ENCODE peak calls at places on chromosomes 7 and 10, in eight cellular contexts. T is AG09309; Z is astrocyte of the spinal cord; M is IMR-90; F is brain microvascular endothelial cell; E is midbrain; W is activated naive CD4-positive, alpha-beta T cell treated with anti-CD3 and anti-CD28 coated beads for 36 hours; U is HEK293T. N is an unnamed sample.

GRCh38 chr10:101569838-101570763 is 18.0 kb downstream of the POLL start:
- DNase-seq in U (peak; percentile 92), E (peak; percentile 70), Z (peak; percentile 67), F (peak; percentile 40), T (no peak), W (peak; percentile 81), M (peak; percentile 35), N (peak; percentile 68)

GRCh38 chr10:101052285-101052684 is 9.5 kb upstream of the KAZALD1 start:
- DNase-seq in T (no peak), E (no peak), W (no peak), M (peak; percentile 80), U (no peak), Z (peak; percentile 69), F (peak; percentile 68), N (peak; percentile 89)

GRCh38 chr7:136009488-136010079 is 32.4 kb upstream of the MTPN start:
- DNase-seq in Z (peak; percentile 60), U (peak; percentile 45), M (peak; percentile 58), E (peak; percentile 65), F (peak; percentile 8), T (no peak), W (no peak), N (no peak)

GRCh38 chr7:2468227-2468626 is 8.0 kb downstream of the GRIFIN start:
- DNase-seq in E (no peak), M (no peak), W (no peak), Z (no peak), F (no peak), T (no peak), U (no peak), N (no peak)

GRCh38 chr10:94276140-94276539 is 86.6 kb downstream of the NOC3L start:
- DNase-seq in U (no peak), F (no peak), T (no peak), E (no peak), M (no peak), W (no peak), Z (no peak), N (no peak)

GRCh38 chr10:111475720-111476119 is 398.9 kb downstream of the ADRA2A start:
- DNase-seq in M (no peak), U (no peak), E (no peak), F (no peak), Z (peak; percentile 1), W (no peak), T (no peak), N (no peak)

GRCh38 chr7:24978837-24979469 is 1.0 kb downstream of the OSBPL3 start:
- DNase-seq in T (no peak), E (no peak), Z (peak; percentile 75), F (no peak), M (no peak), U (no peak), W (no peak), N (peak; percentile 74)

GRCh38 chr10:127151981-127152699 is 44.3 kb downstream of the INSYN2A start:
- DNase-seq in Z (peak; percentile 52), T (no peak), W (no peak), M (peak; percentile 72), F (no peak), E (peak; percentile 34), U (no peak), N (peak; percentile 87)

GRCh38 chr10:5951167-5951711 is 26.1 kb downstream of the IL15RA start:
- DNase-seq in T (no peak), U (no peak), W (no peak), Z (no peak), M (no peak), E (no peak), F (no peak), N (peak; percentile 70)

GRCh38 chr7:66720571-66720970 is 20.0 kb upstream of the RABGEF1 start:
- DNase-seq in E (no peak), Z (no peak), U (no peak), M (no peak), T (no peak), F (no peak), W (no peak), N (no peak)

GRCh38 chr10:70552585-70552984 is 50.0 kb downstream of the PRF1 start:
- DNase-seq in T (no peak), Z (no peak), U (no peak), M (peak; percentile 31), F (no peak), E (no peak), W (no peak), N (no peak)

GRCh38 chr10:124002391-124003069 is 90.9 kb downstream of the CHST15 start:
- DNase-seq in W (no peak), M (no peak), F (no peak), T (no peak), E (no peak), Z (no peak), U (no peak), N (no peak)

GRCh38 chr10:485776-486572 is 203.5 kb downstream of the DIP2C start:
- DNase-seq in F (no peak), U (no peak), Z (no peak), E (no peak), W (no peak), T (no peak), M (no peak), N (peak; percentile 72)

GRCh38 chr10:118307237-118307636 is 34.9 kb downstream of the FAM204A start:
- DNase-seq in Z (no peak), E (no peak), W (no peak), F (no peak), M (no peak), U (no peak), T (no peak), N (no peak)

GRCh38 chr10:119370972-119371703 is 163.8 kb downstream of the GRK5 start:
- DNase-seq in Z (peak; percentile 90), U (no peak), T (peak; percentile 79), E (no peak), W (no peak), M (peak; percentile 94), F (peak; percentile 86), N (peak; percentile 28)

GRCh38 chr7:94179466-94179865 is 175.3 kb upstream of the BET1 start:
- DNase-seq in W (no peak), Z (no peak), E (no peak), M (no peak), T (no peak), F (no peak), U (no peak), N (no peak)

GRCh38 chr7:39948375-39948774 is 1.7 kb upstream of the CDK13 start:
- DNase-seq in W (peak; percentile 35), M (no peak), F (no peak), E (no peak), Z (no peak), T (no peak), U (no peak), N (no peak)

GRCh38 chr7:50312589-50313162 is 8.2 kb downstream of the IKZF1 start:
- DNase-seq in W (peak; percentile 32), F (no peak), M (no peak), Z (no peak), E (no peak), T (no peak), U (no peak), N (no peak)

GRCh38 chr10:120765241-120765803 is 85.8 kb upstream of the WDR11 start:
- DNase-seq in W (no peak), U (no peak), Z (no peak), E (no peak), F (no peak), M (no peak), T (no peak), N (no peak)

GRCh38 chr10:69912584-69912983 is 110.9 kb downstream of the COL13A1 start:
- DNase-seq in E (no peak), T (no peak), F (no peak), U (no peak), M (no peak), Z (no peak), W (no peak), N (peak; percentile 17)

GRCh38 chr7:124130-124949 is 68.0 kb upstream of the FAM20C start:
- DNase-seq in W (no peak), Z (no peak), T (no peak), U (no peak), E (no peak), M (no peak), F (no peak), N (no peak)

GRCh38 chr7:72441791-72442190 is 29.7 kb upstream of the CALN1 start:
- DNase-seq in U (no peak), T (no peak), Z (no peak), F (peak; percentile 1), M (no peak), E (no peak), W (no peak), N (peak; percentile 38)

GRCh38 chr10:94174838-94175237 is 181.1 kb downstream of the PLCE1 start:
- DNase-seq in W (no peak), F (no peak), M (peak; percentile 7), Z (no peak), U (no peak), T (no peak), E (no peak), N (no peak)

GRCh38 chr7:106054971-106055370 is 57.1 kb downstream of the SYPL1 start:
- DNase-seq in Z (no peak), T (no peak), E (no peak), F (no peak), M (no peak), U (no peak), W (no peak), N (no peak)

GRCh38 chr7:143884978-143885559 is 16.9 kb downstream of the TCAF1 start:
- DNase-seq in U (no peak), W (peak; percentile 31), T (no peak), Z (peak; percentile 80), E (peak; percentile 90), M (peak; percentile 72), F (peak; percentile 72), N (peak; percentile 76)

GRCh38 chr10:36880898-36881297 is 244.5 kb upstream of the ANKRD30A start:
- DNase-seq in M (peak; percentile 56), Z (peak; percentile 29), U (peak; percentile 9), W (no peak), T (peak; percentile 2), F (peak; percentile 6), E (no peak), N (no peak)

GRCh38 chr7:460374-461117 is 59.1 kb downstream of the PDGFA start:
- DNase-seq in W (no peak), E (no peak), T (no peak), Z (no peak), M (peak; percentile 38), F (no peak), U (no peak), N (no peak)

GRCh38 chr7:44277391-44277790 is 48.0 kb downstream of the CAMK2B start:
- DNase-seq in T (no peak), M (no peak), F (no peak), Z (no peak), E (no peak), W (no peak), U (no peak), N (no peak)

GRCh38 chr7:82319674-82320118 is 123.9 kb downstream of the CACNA2D1 start:
- DNase-seq in M (peak; percentile 88), F (peak; percentile 84), E (peak; percentile 74), W (no peak), U (peak; percentile 16), T (peak; percentile 74), Z (peak; percentile 88), N (peak; percentile 89)

GRCh38 chr10:133462512-133463305 is 9.0 kb downstream of the SCART1 start:
- DNase-seq in W (no peak), Z (no peak), U (no peak), T (no peak), F (no peak), E (no peak), M (no peak), N (no peak)

N was measured in MG63.